ENCODE peak calls at places on chromosome 1, in five cellular contexts. One of them, this sample, is unnamed.

GRCh38 chr1:109914587-109915240 is 4.1 kb downstream of the CSF1 start:
- DNase-seq in RWPE1: no peak
- DNase-seq in GM20000: no peak
- DNase-seq in activated CD4-positive, alpha-beta T cell treated with anti-CD3 and anti-CD28 coated beads, Interleukin-2, amount 50 U/mL, for 24 hours: no peak
- DNase-seq in Calu3: no peak
- DNase-seq in this sample: no peak

GRCh38 chr1:23558140-23558871 is 995 bp downstream of the ID3 start:
- DNase-seq in GM20000: peak; percentile 59
- DNase-seq in Calu3: peak; percentile 40
- DNase-seq in RWPE1: peak; percentile 54
- DNase-seq in activated CD4-positive, alpha-beta T cell treated with anti-CD3 and anti-CD28 coated beads, Interleukin-2, amount 50 U/mL, for 24 hours: no peak
- DNase-seq in this sample: no peak

GRCh38 chr1:228149341-228150020 is at the start of gene GJC2:
- DNase-seq in activated CD4-positive, alpha-beta T cell treated with anti-CD3 and anti-CD28 coated beads, Interleukin-2, amount 50 U/mL, for 24 hours: no peak
- DNase-seq in RWPE1: peak; percentile 77
- DNase-seq in GM20000: no peak
- DNase-seq in Calu3: no peak
- DNase-seq in this sample: no peak

GRCh38 chr1:111145963-111146768 is 6.1 kb downstream of the CEPT1 start:
- DNase-seq in GM20000: no peak
- DNase-seq in Calu3: no peak
- DNase-seq in RWPE1: no peak
- DNase-seq in activated CD4-positive, alpha-beta T cell treated with anti-CD3 and anti-CD28 coated beads, Interleukin-2, amount 50 U/mL, for 24 hours: no peak
- DNase-seq in this sample: no peak

GRCh38 chr1:53295746-53296722 is 31.8 kb downstream of the LRP8 start:
- DNase-seq in Calu3: no peak
- DNase-seq in activated CD4-positive, alpha-beta T cell treated with anti-CD3 and anti-CD28 coated beads, Interleukin-2, amount 50 U/mL, for 24 hours: no peak
- DNase-seq in RWPE1: no peak
- DNase-seq in GM20000: peak; percentile 68
- DNase-seq in this sample: no peak

GRCh38 chr1:68093737-68094136 is 43.3 kb upstream of the DIRAS3 start:
- DNase-seq in GM20000: no peak
- DNase-seq in RWPE1: peak; percentile 34
- DNase-seq in activated CD4-positive, alpha-beta T cell treated with anti-CD3 and anti-CD28 coated beads, Interleukin-2, amount 50 U/mL, for 24 hours: no peak
- DNase-seq in Calu3: no peak
- DNase-seq in this sample: peak; percentile 18

GRCh38 chr1:23394664-23395063 is 25.0 kb upstream of the ZNF436 start:
- DNase-seq in GM20000: no peak
- DNase-seq in RWPE1: no peak
- DNase-seq in activated CD4-positive, alpha-beta T cell treated with anti-CD3 and anti-CD28 coated beads, Interleukin-2, amount 50 U/mL, for 24 hours: no peak
- DNase-seq in Calu3: no peak
- DNase-seq in this sample: no peak

GRCh38 chr1:29767769-29768425 is 531.6 kb downstream of the PTPRU start:
- DNase-seq in GM20000: no peak
- DNase-seq in activated CD4-positive, alpha-beta T cell treated with anti-CD3 and anti-CD28 coated beads, Interleukin-2, amount 50 U/mL, for 24 hours: no peak
- DNase-seq in Calu3: no peak
- DNase-seq in RWPE1: no peak
- DNase-seq in this sample: no peak

GRCh38 chr1:162889989-162890388 is 29.0 kb upstream of the CCDC190 start:
- DNase-seq in GM20000: no peak
- DNase-seq in activated CD4-positive, alpha-beta T cell treated with anti-CD3 and anti-CD28 coated beads, Interleukin-2, amount 50 U/mL, for 24 hours: no peak
- DNase-seq in RWPE1: no peak
- DNase-seq in Calu3: no peak
- DNase-seq in this sample: no peak

GRCh38 chr1:182995894-182996293 is 27.3 kb upstream of the LAMC1 start:
- DNase-seq in RWPE1: no peak
- DNase-seq in activated CD4-positive, alpha-beta T cell treated with anti-CD3 and anti-CD28 coated beads, Interleukin-2, amount 50 U/mL, for 24 hours: no peak
- DNase-seq in GM20000: no peak
- DNase-seq in Calu3: no peak
- DNase-seq in this sample: no peak

GRCh38 chr1:46605242-46605641 is 1.2 kb upstream of the MKNK1 start:
- DNase-seq in activated CD4-positive, alpha-beta T cell treated with anti-CD3 and anti-CD28 coated beads, Interleukin-2, amount 50 U/mL, for 24 hours: no peak
- DNase-seq in Calu3: no peak
- DNase-seq in RWPE1: no peak
- DNase-seq in GM20000: no peak
- DNase-seq in this sample: no peak

GRCh38 chr1:203196371-203196770 is 9.9 kb upstream of the CHI3L1 start:
- DNase-seq in GM20000: no peak
- DNase-seq in RWPE1: no peak
- DNase-seq in Calu3: no peak
- DNase-seq in activated CD4-positive, alpha-beta T cell treated with anti-CD3 and anti-CD28 coated beads, Interleukin-2, amount 50 U/mL, for 24 hours: no peak
- DNase-seq in this sample: no peak

GRCh38 chr1:214213136-214213535 is 67.8 kb upstream of the SMYD2 start:
- DNase-seq in GM20000: no peak
- DNase-seq in RWPE1: peak; percentile 94
- DNase-seq in activated CD4-positive, alpha-beta T cell treated with anti-CD3 and anti-CD28 coated beads, Interleukin-2, amount 50 U/mL, for 24 hours: no peak
- DNase-seq in Calu3: no peak
- DNase-seq in this sample: peak; percentile 95

GRCh38 chr1:110176299-110176956 is 26.1 kb downstream of the SLC6A17 start:
- DNase-seq in activated CD4-positive, alpha-beta T cell treated with anti-CD3 and anti-CD28 coated beads, Interleukin-2, amount 50 U/mL, for 24 hours: no peak
- DNase-seq in Calu3: peak; percentile 70
- DNase-seq in RWPE1: no peak
- DNase-seq in GM20000: no peak
- DNase-seq in this sample: peak; percentile 17

GRCh38 chr1:110880708-110881374 is 7.9 kb downstream of the CD53 start:
- DNase-seq in Calu3: no peak
- DNase-seq in RWPE1: no peak
- DNase-seq in activated CD4-positive, alpha-beta T cell treated with anti-CD3 and anti-CD28 coated beads, Interleukin-2, amount 50 U/mL, for 24 hours: peak; percentile 54
- DNase-seq in GM20000: no peak
- DNase-seq in this sample: peak; percentile 75

GRCh38 chr1:214473392-214473791 is 78.0 kb downstream of the PTPN14 start:
- DNase-seq in Calu3: no peak
- DNase-seq in GM20000: no peak
- DNase-seq in activated CD4-positive, alpha-beta T cell treated with anti-CD3 and anti-CD28 coated beads, Interleukin-2, amount 50 U/mL, for 24 hours: no peak
- DNase-seq in RWPE1: peak; percentile 23
- DNase-seq in this sample: peak; percentile 29

GRCh38 chr1:179743679-179744400 is 749 bp downstream of the FAM163A start:
- DNase-seq in GM20000: peak; percentile 41
- DNase-seq in Calu3: peak; percentile 6
- DNase-seq in activated CD4-positive, alpha-beta T cell treated with anti-CD3 and anti-CD28 coated beads, Interleukin-2, amount 50 U/mL, for 24 hours: no peak
- DNase-seq in RWPE1: no peak
- DNase-seq in this sample: no peak

GRCh38 chr1:245197911-245198379 is 43.2 kb downstream of the KIF26B start:
- DNase-seq in Calu3: no peak
- DNase-seq in RWPE1: no peak
- DNase-seq in activated CD4-positive, alpha-beta T cell treated with anti-CD3 and anti-CD28 coated beads, Interleukin-2, amount 50 U/mL, for 24 hours: no peak
- DNase-seq in GM20000: no peak
- DNase-seq in this sample: peak; percentile 17

This sample was measured in mammary epithelial cell.